ENCODE peak calls at places on chromosomes 11 and 22, in five cellular contexts. Y, E, P, B and U are unnamed samples.

GRCh38 chr11:131889146-131889577 is 518.7 kb downstream of the NTM start:
- DNase-seq in Y (peak; percentile 81), E (no peak), P (no peak), B (no peak), U (no peak)

GRCh38 chr11:46200537-46201281 is 76.8 kb upstream of the CREB3L1 start:
- DNase-seq in Y (no peak), E (no peak), P (no peak), B (no peak), U (no peak)

GRCh38 chr22:46769191-46769675 is 6.8 kb downstream of the TBC1D22A start:
- DNase-seq in Y (no peak), E (no peak), P (no peak), B (peak; percentile 70), U (no peak)

GRCh38 chr22:32355760-32356159 is 1.9 kb upstream of the RFPL3 start:
- DNase-seq in Y (no peak), E (no peak), P (no peak), B (peak; percentile 22), U (no peak)

GRCh38 chr11:2572491-2573239 is 127.1 kb downstream of the KCNQ1OT1 start:
- DNase-seq in Y (no peak), E (no peak), P (no peak), B (no peak), U (no peak)

GRCh38 chr11:118645066-118645715 is 34.3 kb downstream of the TREH start:
- DNase-seq in Y (no peak), E (no peak), P (no peak), B (no peak), U (no peak)

GRCh38 chr11:95585071-95585751 is 204.4 kb downstream of the FAM76B start:
- DNase-seq in Y (no peak), E (no peak), P (no peak), B (no peak), U (no peak)

GRCh38 chr22:20558534-20558933 is 51.1 kb downstream of the MED15 start:
- DNase-seq in Y (no peak), E (no peak), P (no peak), B (no peak), U (no peak)